ENCODE peak calls at places on chromosome 7, in ten cellular contexts. J is IMR-90, D is A549, L is vagina, X is HCT116, S is transverse colon, Z is body of pancreas, K is upper lobe of left lung, M is suprapubic skin, Q is ovary. T is an unnamed sample.

GRCh38 chr7:90944021-90944420 is 320.2 kb upstream of the FZD1 start:
- DNase-seq in S (no peak), J (peak; percentile 23), M (no peak), Q (no peak), Z (no peak), K (no peak), X (no peak), L (no peak), D (no peak), T (no peak)

GRCh38 chr7:48390381-48391327 is 219.4 kb downstream of the ABCA13 start:
- DNase-seq in Z (peak; percentile 14), X (no peak), S (peak; percentile 20), L (no peak), D (no peak), J (no peak), Q (no peak), K (peak; percentile 75), M (no peak), T (no peak)

GRCh38 chr7:27181176-27181520 is 3.9 kb downstream of the HOXA11 start:
- DNase-seq in L (no peak), X (no peak), K (no peak), Z (no peak), D (no peak), Q (no peak), J (no peak), S (peak; percentile 12), M (peak; percentile 72), T (no peak)

GRCh38 chr7:49229246-49229645 is 304.9 kb downstream of the CDC14C start:
- DNase-seq in J (no peak), L (no peak), Q (no peak), K (no peak), S (no peak), Z (no peak), D (no peak), M (no peak), X (no peak), T (no peak)

GRCh38 chr7:36315309-36315948 is 74.2 kb upstream of the ANLN start:
- DNase-seq in Q (no peak), X (no peak), D (no peak), J (no peak), Z (peak; percentile 34), L (no peak), S (no peak), M (no peak), K (no peak), T (no peak)

GRCh38 chr7:91264083-91264923 is at the start of gene FZD1:
- DNase-seq in M (peak; percentile 98), D (peak; percentile 73), L (peak; percentile 98), X (peak; percentile 95), J (peak; percentile 99), Z (peak; percentile 96), Q (peak; percentile 96), S (peak; percentile 96), K (peak; percentile 96), T (peak; percentile 93)

GRCh38 chr7:98238976-98239375 is 13.1 kb downstream of the TECPR1 start:
- DNase-seq in D (no peak), S (no peak), Q (no peak), M (no peak), X (no peak), J (peak; percentile 33), K (no peak), L (no peak), Z (no peak), T (no peak)

GRCh38 chr7:23709081-23709746 is 805 bp upstream of the STK31 start:
- DNase-seq in D (no peak), Z (peak; percentile 31), L (no peak), M (no peak), J (no peak), X (no peak), K (no peak), Q (no peak), S (no peak), T (no peak)

GRCh38 chr7:94274828-94275227 is 119.9 kb upstream of the COL1A2 start:
- DNase-seq in X (no peak), K (no peak), J (no peak), Z (no peak), M (no peak), Q (no peak), S (no peak), L (no peak), D (no peak), T (no peak)

GRCh38 chr7:55185941-55186609 is 167.3 kb downstream of the EGFR start:
- DNase-seq in D (peak; percentile 92), J (peak; percentile 96), M (no peak), L (peak; percentile 87), S (no peak), X (peak; percentile 53), Q (no peak), Z (no peak), K (no peak), T (peak; percentile 2)

GRCh38 chr7:13770305-13770704 is 219.2 kb downstream of the ETV1 start:
- DNase-seq in J (peak; percentile 22), Z (no peak), D (no peak), S (no peak), X (no peak), L (no peak), Q (no peak), M (no peak), K (no peak), T (no peak)
- TF ChIP-seq POLR2A in J (no peak), Z (no peak), D (no peak), S (no peak), X (no peak), L (no peak), Q (no peak), M (no peak), K (no peak), T (no peak)

DNA sequence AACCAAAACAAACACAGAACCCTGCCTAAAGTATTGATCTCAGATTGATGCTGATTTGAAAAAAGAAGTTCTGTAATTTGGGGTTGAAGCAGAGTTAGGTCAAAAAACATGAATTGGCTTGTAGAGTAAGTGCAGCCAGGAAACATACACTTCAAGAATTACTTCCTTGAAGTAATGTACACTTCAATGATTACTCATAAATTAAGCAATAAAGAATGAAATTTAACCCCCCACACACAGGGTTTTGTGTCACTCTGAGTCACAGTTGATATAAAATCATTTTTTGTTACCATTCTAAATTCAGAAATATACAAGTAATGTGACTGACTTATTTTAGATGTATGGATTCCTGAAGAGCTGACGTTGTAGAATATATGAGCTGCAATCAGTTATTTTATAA is 622.2 kb downstream of the POM121L12 start:
- DNase-seq in Z (no peak), K (no peak), M (no peak), J (no peak), D (no peak), X (no peak), S (no peak), L (no peak), Q (no peak), T (no peak)
- TF ChIP-seq POLR2A in Z (no peak), K (no peak), M (no peak), J (no peak), D (no peak), X (no peak), S (no peak), L (no peak), Q (no peak), T (no peak)

DNA sequence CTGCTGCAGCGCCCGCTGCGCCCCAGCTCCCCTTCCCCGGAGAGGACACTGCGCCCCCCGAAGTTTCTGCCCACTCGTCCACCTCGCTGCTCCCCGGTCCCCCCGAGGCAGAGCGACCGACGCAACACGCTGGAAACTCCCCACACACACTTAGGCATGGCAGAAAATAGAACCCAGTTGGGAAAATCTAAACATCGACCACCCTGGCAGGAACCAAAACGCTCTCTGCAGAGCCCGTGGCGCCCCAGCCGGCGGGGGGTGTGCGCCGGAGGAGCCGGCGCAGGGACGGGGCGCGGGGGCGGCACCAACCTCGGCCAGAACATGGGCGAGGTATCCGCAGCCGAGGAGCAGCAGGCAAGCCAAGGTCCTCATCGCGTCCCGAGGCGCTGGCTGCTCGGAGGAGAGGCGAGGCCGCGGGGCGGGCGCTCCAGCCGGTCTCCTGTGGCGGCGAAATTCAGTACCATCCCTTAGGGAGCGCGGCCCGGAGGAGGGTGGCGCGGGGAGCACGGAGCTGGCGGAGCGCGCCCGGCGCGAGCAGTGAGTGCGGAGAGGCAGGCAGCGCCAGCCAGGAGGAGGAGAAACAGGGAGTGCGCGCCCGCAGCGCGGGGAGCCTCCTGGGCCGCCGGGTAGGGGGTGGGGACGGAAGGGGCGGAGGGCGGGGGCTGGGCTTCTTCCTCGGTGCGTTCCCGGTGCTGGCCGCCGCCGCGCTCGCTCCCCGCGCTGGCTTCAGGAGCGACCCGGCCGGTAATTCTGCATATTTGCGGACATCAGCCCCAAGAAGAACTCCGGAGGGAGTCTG is 817 bp downstream of the PDGFA start:
- DNase-seq in K (peak; percentile 81), Q (peak; percentile 63), Z (peak; percentile 93), X (no peak), J (peak; percentile 71), M (no peak), L (no peak), D (peak; percentile 60), S (peak; percentile 88), T (peak; percentile 22)
- TF ChIP-seq POLR2A in K (no peak), Q (no peak), Z (peak; percentile 96), X (no peak), J (no peak), M (no peak), L (no peak), D (peak; percentile 61), S (peak; percentile 93), T (no peak)

GRCh38 chr7:155354371-155355048 is 56.8 kb downstream of the INSIG1 start:
- DNase-seq in L (no peak), D (no peak), M (no peak), Z (no peak), J (no peak), S (no peak), Q (no peak), X (no peak), K (no peak), T (no peak)

GRCh38 chr7:155355745-155356144 is 58.1 kb downstream of the INSIG1 start:
- DNase-seq in X (no peak), Z (no peak), D (no peak), M (peak; percentile 58), K (no peak), Q (no peak), S (no peak), J (no peak), L (no peak), T (no peak)

GRCh38 chr7:155356323-155357105 is 58.8 kb downstream of the INSIG1 start:
- DNase-seq in L (no peak), Z (peak; percentile 63), D (peak; percentile 43), S (no peak), Q (no peak), X (peak; percentile 31), K (no peak), M (peak; percentile 61), J (no peak), T (peak; percentile 11)

GRCh38 chr7:155353256-155353897 is 55.7 kb downstream of the INSIG1 start:
- DNase-seq in X (no peak), J (no peak), S (no peak), D (no peak), Q (no peak), M (peak; percentile 68), L (no peak), K (no peak), Z (peak; percentile 2), T (no peak)

GRCh38 chr7:155355176-155355575 is 57.5 kb downstream of the INSIG1 start:
- DNase-seq in Q (no peak), S (no peak), X (no peak), D (no peak), Z (no peak), L (no peak), M (peak; percentile 65), J (no peak), K (no peak), T (no peak)
- TF ChIP-seq POLR2A in Q (no peak), S (no peak), X (no peak), D (no peak), Z (no peak), L (no peak), M (no peak), J (no peak), K (no peak), T (no peak)